ENCODE peak calls at places on chromosomes 4 and X, in ten cellular contexts. One of them, this sample, is unnamed.

GRCh38 chr4:152115794-152116193 is 355.0 kb upstream of the GATB start:
- DNase-seq in K562: no peak
- DNase-seq in GM12878: no peak
- DNase-seq in upper lobe of left lung: no peak
- DNase-seq in endothelial cell of umbilical vein: peak
- DNase-seq in breast epithelium: no peak
- DNase-seq in HCT116: no peak
- DNase-seq in spleen: no peak
- DNase-seq in GM23338: no peak
- DNase-seq in sigmoid colon: no peak
- DNase-seq in this sample: no peak

GRCh38 chr4:155342142-155342541 is 34.6 kb downstream of the MAP9 start:
- DNase-seq in sigmoid colon: no peak
- DNase-seq in breast epithelium: no peak
- DNase-seq in HCT116: no peak
- DNase-seq in GM12878: no peak
- DNase-seq in upper lobe of left lung: no peak
- DNase-seq in GM23338: no peak
- DNase-seq in spleen: no peak
- DNase-seq in K562: no peak
- DNase-seq in endothelial cell of umbilical vein: no peak
- DNase-seq in this sample: no peak

GRCh38 chrX:9943420-9943819 is 23.7 kb upstream of the CLDN34 start:
- DNase-seq in HCT116: no peak
- DNase-seq in K562: no peak
- DNase-seq in upper lobe of left lung: no peak
- DNase-seq in endothelial cell of umbilical vein: no peak
- DNase-seq in GM12878: peak
- DNase-seq in breast epithelium: no peak
- DNase-seq in sigmoid colon: no peak
- DNase-seq in GM23338: no peak
- DNase-seq in spleen: no peak
- DNase-seq in this sample: no peak

GRCh38 chrX:140764401-140764919 is 54.9 kb downstream of the LINC00632 start:
- DNase-seq in HCT116: no peak
- DNase-seq in sigmoid colon: peak
- DNase-seq in GM12878: no peak
- DNase-seq in breast epithelium: no peak
- DNase-seq in K562: no peak
- DNase-seq in endothelial cell of umbilical vein: peak
- DNase-seq in upper lobe of left lung: peak
- DNase-seq in spleen: no peak
- DNase-seq in GM23338: peak
- DNase-seq in this sample: no peak

GRCh38 chr4:99062120-99062519 is 26.5 kb downstream of the ADH5 start:
- DNase-seq in sigmoid colon: no peak
- DNase-seq in K562: no peak
- DNase-seq in endothelial cell of umbilical vein: no peak
- DNase-seq in GM23338: no peak
- DNase-seq in GM12878: peak
- DNase-seq in HCT116: no peak
- DNase-seq in spleen: no peak
- DNase-seq in breast epithelium: no peak
- DNase-seq in upper lobe of left lung: no peak
- DNase-seq in this sample: no peak

GRCh38 chr4:186900232-186900900 is 176.7 kb upstream of the FAT1 start:
- DNase-seq in spleen: no peak
- DNase-seq in upper lobe of left lung: no peak
- DNase-seq in breast epithelium: no peak
- DNase-seq in HCT116: no peak
- DNase-seq in endothelial cell of umbilical vein: peak
- DNase-seq in GM12878: no peak
- DNase-seq in sigmoid colon: no peak
- DNase-seq in K562: peak
- DNase-seq in GM23338: no peak
- DNase-seq in this sample: no peak

GRCh38 chrX:128800138-128800537 is 723.2 kb downstream of the SMARCA1 start:
- DNase-seq in sigmoid colon: no peak
- DNase-seq in breast epithelium: no peak
- DNase-seq in upper lobe of left lung: no peak
- DNase-seq in GM23338: peak
- DNase-seq in HCT116: no peak
- DNase-seq in K562: peak
- DNase-seq in GM12878: no peak
- DNase-seq in spleen: no peak
- DNase-seq in endothelial cell of umbilical vein: no peak
- DNase-seq in this sample: no peak

GRCh38 chrX:51804741-51805140 is 61.5 kb downstream of the GSPT2 start:
- DNase-seq in HCT116: no peak
- DNase-seq in sigmoid colon: no peak
- DNase-seq in GM12878: no peak
- DNase-seq in K562: peak
- DNase-seq in spleen: no peak
- DNase-seq in GM23338: peak
- DNase-seq in upper lobe of left lung: no peak
- DNase-seq in endothelial cell of umbilical vein: no peak
- DNase-seq in breast epithelium: no peak
- DNase-seq in this sample: no peak

GRCh38 chr4:68342139-68342538 is 7.8 kb downstream of the YTHDC1 start:
- DNase-seq in K562: peak
- DNase-seq in spleen: no peak
- DNase-seq in GM23338: peak
- DNase-seq in HCT116: no peak
- DNase-seq in upper lobe of left lung: no peak
- DNase-seq in endothelial cell of umbilical vein: peak
- DNase-seq in GM12878: no peak
- DNase-seq in breast epithelium: no peak
- DNase-seq in sigmoid colon: no peak
- DNase-seq in this sample: no peak

GRCh38 chrX:10387011-10387410 is 230.2 kb downstream of the CLCN4 start:
- DNase-seq in GM23338: no peak
- DNase-seq in HCT116: no peak
- DNase-seq in sigmoid colon: no peak
- DNase-seq in spleen: no peak
- DNase-seq in endothelial cell of umbilical vein: no peak
- DNase-seq in breast epithelium: no peak
- DNase-seq in upper lobe of left lung: no peak
- DNase-seq in K562: no peak
- DNase-seq in GM12878: no peak
- DNase-seq in this sample: no peak

GRCh38 chrX:95076449-95076848 is 1402.4 kb downstream of the FAM133A start:
- DNase-seq in breast epithelium: no peak
- DNase-seq in endothelial cell of umbilical vein: no peak
- DNase-seq in HCT116: no peak
- DNase-seq in sigmoid colon: no peak
- DNase-seq in K562: peak
- DNase-seq in spleen: no peak
- DNase-seq in GM12878: no peak
- DNase-seq in GM23338: peak
- DNase-seq in upper lobe of left lung: no peak
- DNase-seq in this sample: no peak

GRCh38 chr4:109708990-109709389 is 5.7 kb upstream of the CASP6 start:
- DNase-seq in sigmoid colon: no peak
- DNase-seq in K562: no peak
- DNase-seq in GM23338: no peak
- DNase-seq in upper lobe of left lung: no peak
- DNase-seq in GM12878: peak
- DNase-seq in spleen: no peak
- DNase-seq in endothelial cell of umbilical vein: no peak
- DNase-seq in HCT116: no peak
- DNase-seq in breast epithelium: no peak
- DNase-seq in this sample: no peak

GRCh38 chrX:101416691-101417090 is 8.7 kb downstream of the HNRNPH2 start:
- DNase-seq in HCT116: no peak
- DNase-seq in endothelial cell of umbilical vein: no peak
- DNase-seq in GM12878: no peak
- DNase-seq in sigmoid colon: no peak
- DNase-seq in GM23338: no peak
- DNase-seq in K562: no peak
- DNase-seq in breast epithelium: no peak
- DNase-seq in upper lobe of left lung: no peak
- DNase-seq in spleen: no peak
- DNase-seq in this sample: no peak

GRCh38 chr4:98421106-98421505 is 159.9 kb downstream of the RAP1GDS1 start:
- DNase-seq in upper lobe of left lung: no peak
- DNase-seq in K562: no peak
- DNase-seq in HCT116: no peak
- DNase-seq in GM23338: no peak
- DNase-seq in endothelial cell of umbilical vein: no peak
- DNase-seq in breast epithelium: no peak
- DNase-seq in GM12878: no peak
- DNase-seq in sigmoid colon: no peak
- DNase-seq in spleen: no peak
- DNase-seq in this sample: no peak

GRCh38 chr4:148173397-148174017 is 268.7 kb downstream of the NR3C2 start:
- DNase-seq in GM12878: no peak
- DNase-seq in endothelial cell of umbilical vein: no peak
- DNase-seq in breast epithelium: no peak
- DNase-seq in GM23338: no peak
- DNase-seq in sigmoid colon: no peak
- DNase-seq in upper lobe of left lung: no peak
- DNase-seq in HCT116: no peak
- DNase-seq in spleen: no peak
- DNase-seq in K562: peak
- DNase-seq in this sample: no peak

DNA sequence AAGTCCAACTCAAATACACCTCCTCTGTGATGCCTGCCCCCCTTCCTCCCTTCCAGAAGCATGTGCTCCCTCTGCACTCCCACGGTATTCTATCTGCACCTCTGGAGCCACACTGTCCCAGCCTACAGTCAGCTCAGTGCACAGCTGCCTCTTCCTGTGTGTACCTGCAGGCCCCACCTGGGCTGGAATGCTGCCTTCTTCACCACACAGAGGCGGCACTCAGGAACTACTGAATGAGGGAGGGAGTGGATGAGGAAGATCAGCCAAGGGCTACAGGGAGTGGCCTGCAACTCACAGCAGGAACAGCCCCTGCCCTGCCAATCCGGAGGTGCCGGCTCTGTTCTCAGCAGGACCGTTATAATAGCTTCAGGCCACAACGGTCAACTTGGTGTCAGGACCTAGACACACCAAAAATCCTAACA is 10.1 kb downstream of the AFAP1 start:
- DNase-seq in upper lobe of left lung: peak
- DNase-seq in GM12878: no peak
- DNase-seq in sigmoid colon: peak
- DNase-seq in breast epithelium: no peak
- DNase-seq in GM23338: peak
- DNase-seq in endothelial cell of umbilical vein: no peak
- DNase-seq in spleen: no peak
- DNase-seq in HCT116: peak
- DNase-seq in K562: no peak
- DNase-seq in this sample: peak
- TF ChIP-seq POLR2AphosphoS5 in upper lobe of left lung: no peak
- TF ChIP-seq POLR2AphosphoS5 in GM12878: no peak
- TF ChIP-seq POLR2AphosphoS5 in sigmoid colon: no peak
- TF ChIP-seq POLR2AphosphoS5 in breast epithelium: no peak
- TF ChIP-seq POLR2AphosphoS5 in GM23338: no peak
- TF ChIP-seq POLR2AphosphoS5 in endothelial cell of umbilical vein: no peak
- TF ChIP-seq POLR2AphosphoS5 in spleen: no peak
- TF ChIP-seq POLR2AphosphoS5 in HCT116: no peak
- TF ChIP-seq POLR2AphosphoS5 in K562: no peak
- TF ChIP-seq POLR2AphosphoS5 in this sample: no peak

DNA sequence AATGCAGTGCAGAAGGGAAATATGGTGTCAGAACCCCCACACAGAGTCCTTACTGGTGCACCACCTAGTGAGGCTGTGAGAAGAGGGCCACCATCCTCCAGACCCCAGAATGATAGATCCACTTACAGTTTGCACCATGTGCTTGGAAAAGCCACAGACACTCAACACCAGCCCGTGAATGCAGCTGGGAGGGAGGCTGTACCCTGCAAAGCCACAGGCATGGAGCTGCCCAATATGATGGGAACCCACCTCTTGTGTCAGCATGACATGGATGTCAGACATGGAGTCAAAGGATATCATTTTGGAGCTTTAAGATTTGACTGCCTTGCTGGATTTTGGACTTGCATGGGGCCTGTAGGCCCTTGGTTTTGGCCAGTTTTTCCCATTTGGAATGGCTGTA is 34.2 kb upstream of the PGM2 start:
- DNase-seq in sigmoid colon: no peak
- DNase-seq in endothelial cell of umbilical vein: no peak
- DNase-seq in breast epithelium: no peak
- DNase-seq in K562: no peak
- DNase-seq in GM23338: no peak
- DNase-seq in HCT116: no peak
- DNase-seq in upper lobe of left lung: no peak
- DNase-seq in GM12878: no peak
- DNase-seq in spleen: no peak
- DNase-seq in this sample: no peak
- TF ChIP-seq POLR2AphosphoS5 in sigmoid colon: no peak
- TF ChIP-seq POLR2AphosphoS5 in endothelial cell of umbilical vein: no peak
- TF ChIP-seq POLR2AphosphoS5 in breast epithelium: no peak
- TF ChIP-seq POLR2AphosphoS5 in K562: no peak
- TF ChIP-seq POLR2AphosphoS5 in GM23338: no peak
- TF ChIP-seq POLR2AphosphoS5 in HCT116: no peak
- TF ChIP-seq POLR2AphosphoS5 in upper lobe of left lung: no peak
- TF ChIP-seq POLR2AphosphoS5 in GM12878: no peak
- TF ChIP-seq POLR2AphosphoS5 in spleen: no peak
- TF ChIP-seq POLR2AphosphoS5 in this sample: no peak

DNA sequence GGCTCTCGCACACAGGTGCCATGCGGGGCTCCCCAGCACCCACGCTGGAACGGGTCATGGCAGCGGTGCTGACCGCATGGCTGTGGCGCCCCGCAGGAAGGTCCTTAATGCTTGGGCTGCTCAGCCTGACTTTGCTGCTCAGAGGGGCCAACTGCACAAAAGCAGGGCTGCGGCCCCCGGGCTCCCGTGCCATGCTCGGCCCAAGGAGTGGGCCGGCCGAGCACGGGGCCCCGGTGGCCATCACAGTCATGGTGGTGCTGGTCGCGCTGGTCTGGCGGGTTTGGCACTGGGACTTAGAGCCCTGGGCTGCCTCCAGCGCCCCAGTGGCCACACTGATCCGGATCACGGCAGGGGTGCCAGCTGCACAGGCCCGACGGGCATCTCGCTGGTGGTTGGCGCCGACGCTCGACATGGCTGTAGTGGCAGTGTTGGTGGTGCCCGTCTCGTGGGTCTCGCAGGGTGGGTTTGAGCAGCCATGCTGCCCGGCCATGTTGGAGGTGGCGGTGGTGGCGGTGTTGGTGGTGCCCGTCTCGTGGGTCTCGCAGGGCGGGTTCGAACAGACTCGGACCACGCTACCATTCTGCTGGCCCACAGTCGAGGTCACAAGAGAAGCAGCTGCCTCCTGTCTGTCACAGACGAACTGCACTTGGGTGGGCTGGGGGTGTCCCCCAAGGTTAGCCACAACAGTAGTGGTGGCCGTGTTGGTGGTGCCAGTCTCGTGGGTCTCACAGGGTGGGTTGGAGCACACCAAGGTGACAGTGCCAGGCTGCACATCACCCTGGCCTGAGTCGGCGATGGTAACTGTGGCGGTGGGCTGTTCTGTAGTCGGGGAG is 10.4 kb upstream of the RENBP start:
- DNase-seq in upper lobe of left lung: no peak
- DNase-seq in GM23338: no peak
- DNase-seq in sigmoid colon: no peak
- DNase-seq in endothelial cell of umbilical vein: no peak
- DNase-seq in spleen: peak
- DNase-seq in HCT116: no peak
- DNase-seq in K562: no peak
- DNase-seq in GM12878: no peak
- DNase-seq in breast epithelium: no peak
- DNase-seq in this sample: no peak
- TF ChIP-seq POLR2AphosphoS5 in upper lobe of left lung: no peak
- TF ChIP-seq POLR2AphosphoS5 in GM23338: no peak
- TF ChIP-seq POLR2AphosphoS5 in sigmoid colon: no peak
- TF ChIP-seq POLR2AphosphoS5 in endothelial cell of umbilical vein: no peak
- TF ChIP-seq POLR2AphosphoS5 in spleen: no peak
- TF ChIP-seq POLR2AphosphoS5 in HCT116: no peak
- TF ChIP-seq POLR2AphosphoS5 in K562: no peak
- TF ChIP-seq POLR2AphosphoS5 in GM12878: no peak
- TF ChIP-seq POLR2AphosphoS5 in breast epithelium: no peak
- TF ChIP-seq POLR2AphosphoS5 in this sample: no peak

GRCh38 chr4:139243448-139244365 is 36.3 kb downstream of the MGARP start:
- DNase-seq in GM12878: no peak
- DNase-seq in HCT116: no peak
- DNase-seq in breast epithelium: no peak
- DNase-seq in endothelial cell of umbilical vein: peak
- DNase-seq in spleen: no peak
- DNase-seq in K562: peak
- DNase-seq in sigmoid colon: no peak
- DNase-seq in GM23338: no peak
- DNase-seq in upper lobe of left lung: no peak
- DNase-seq in this sample: no peak
- TF ChIP-seq POLR2AphosphoS5 in GM12878: no peak
- TF ChIP-seq POLR2AphosphoS5 in HCT116: no peak
- TF ChIP-seq POLR2AphosphoS5 in breast epithelium: peak
- TF ChIP-seq POLR2AphosphoS5 in endothelial cell of umbilical vein: no peak
- TF ChIP-seq POLR2AphosphoS5 in spleen: no peak
- TF ChIP-seq POLR2AphosphoS5 in K562: no peak
- TF ChIP-seq POLR2AphosphoS5 in sigmoid colon: no peak
- TF ChIP-seq POLR2AphosphoS5 in GM23338: no peak
- TF ChIP-seq POLR2AphosphoS5 in upper lobe of left lung: no peak
- TF ChIP-seq POLR2AphosphoS5 in this sample: peak